ENCODE peak calls at places on chromosomes 16 and 17, in six cellular contexts. L, F, N, T, Z and Q are unnamed samples.

GRCh38 chr16:31079342-31079944 is 5.2 kb downstream of the ZNF646 start:
- DNase-seq in L (no peak), F (no peak), N (no peak), T (no peak), Z (no peak), Q (no peak)

GRCh38 chr17:50863221-50863843 is 2.8 kb downstream of the TOB1 start:
- DNase-seq in L (no peak), F (peak; percentile 75), N (no peak), T (peak; percentile 72), Z (peak; percentile 33), Q (peak; percentile 53)

GRCh38 chr16:19664166-19664565 is 53.9 kb downstream of the KNOP1 start:
- DNase-seq in L (no peak), F (no peak), N (no peak), T (no peak), Z (no peak), Q (no peak)

GRCh38 chr17:16889088-16889465 is 82.8 kb downstream of the TNFRSF13B start:
- DNase-seq in L (no peak), F (peak; percentile 20), N (no peak), T (no peak), Z (no peak), Q (no peak)

GRCh38 chr16:11698271-11698689 is 30.0 kb downstream of the SNN start:
- DNase-seq in L (no peak), F (no peak), N (peak; percentile 17), T (no peak), Z (no peak), Q (no peak)

GRCh38 chr16:51149251-51149661 is 1.8 kb downstream of the SALL1 start:
- DNase-seq in L (no peak), F (no peak), N (no peak), T (no peak), Z (no peak), Q (peak; percentile 58)

GRCh38 chr17:14813649-14814048 is 451.5 kb downstream of the PMP22 start:
- DNase-seq in L (no peak), F (peak; percentile 92), N (no peak), T (peak; percentile 73), Z (peak; percentile 72), Q (no peak)

GRCh38 chr16:19008245-19008644 is 24.5 kb downstream of the TMC7 start:
- DNase-seq in L (no peak), F (no peak), N (peak; percentile 87), T (no peak), Z (peak; percentile 67), Q (peak; percentile 86)

GRCh38 chr16:58885528-58886170 is 151.5 kb upstream of the GOT2 start:
- DNase-seq in L (no peak), F (no peak), N (no peak), T (no peak), Z (no peak), Q (no peak)

GRCh38 chr17:35214192-35214591 is 20.0 kb upstream of the SLC35G3 start:
- DNase-seq in L (no peak), F (no peak), N (no peak), T (no peak), Z (no peak), Q (no peak)

GRCh38 chr17:27793168-27793905 is 7.0 kb downstream of the NOS2 start:
- DNase-seq in L (peak; percentile 44), F (peak; percentile 52), N (no peak), T (peak; percentile 67), Z (peak; percentile 53), Q (no peak)

GRCh38 chr17:80367510-80367909 is 47.5 kb upstream of the ENDOV start:
- DNase-seq in L (no peak), F (no peak), N (no peak), T (no peak), Z (no peak), Q (no peak)

GRCh38 chr17:57481901-57482300 is 225.6 kb downstream of the MSI2 start:
- DNase-seq in L (no peak), F (no peak), N (peak; percentile 100), T (no peak), Z (peak; percentile 95), Q (peak; percentile 99)

GRCh38 chr17:51748749-51749604 is 409.5 kb downstream of the CA10 start:
- DNase-seq in L (no peak), F (no peak), N (no peak), T (no peak), Z (peak; percentile 87), Q (no peak)

GRCh38 chr17:40561871-40562611 is 3.2 kb downstream of the CCR7 start:
- DNase-seq in L (no peak), F (peak; percentile 42), N (no peak), T (no peak), Z (no peak), Q (no peak)

GRCh38 chr17:68228817-68229570 is 18.8 kb upstream of the AMZ2 start:
- DNase-seq in L (no peak), F (no peak), N (no peak), T (no peak), Z (no peak), Q (no peak)

GRCh38 chr16:23432176-23433128 is 20.5 kb downstream of the COG7 start:
- DNase-seq in L (no peak), F (no peak), N (peak; percentile 37), T (no peak), Z (peak; percentile 37), Q (no peak)

GRCh38 chr17:58338454-58338841 is 9.9 kb upstream of the TSPOAP1 start:
- DNase-seq in L (no peak), F (no peak), N (no peak), T (no peak), Z (no peak), Q (no peak)

GRCh38 chr17:80160536-80160935 is 9.3 kb upstream of the CARD14 start:
- DNase-seq in L (no peak), F (no peak), N (no peak), T (no peak), Z (no peak), Q (no peak)

GRCh38 chr17:51258756-51259573 is 884 bp downstream of the MBTD1 start:
- DNase-seq in L (no peak), F (peak; percentile 61), N (no peak), T (no peak), Z (peak; percentile 25), Q (peak; percentile 23)

GRCh38 chr17:20191066-20191465 is 181.9 kb downstream of the SPECC1 start:
- DNase-seq in L (no peak), F (no peak), N (peak; percentile 98), T (no peak), Z (peak; percentile 8), Q (peak; percentile 88)

DNA sequence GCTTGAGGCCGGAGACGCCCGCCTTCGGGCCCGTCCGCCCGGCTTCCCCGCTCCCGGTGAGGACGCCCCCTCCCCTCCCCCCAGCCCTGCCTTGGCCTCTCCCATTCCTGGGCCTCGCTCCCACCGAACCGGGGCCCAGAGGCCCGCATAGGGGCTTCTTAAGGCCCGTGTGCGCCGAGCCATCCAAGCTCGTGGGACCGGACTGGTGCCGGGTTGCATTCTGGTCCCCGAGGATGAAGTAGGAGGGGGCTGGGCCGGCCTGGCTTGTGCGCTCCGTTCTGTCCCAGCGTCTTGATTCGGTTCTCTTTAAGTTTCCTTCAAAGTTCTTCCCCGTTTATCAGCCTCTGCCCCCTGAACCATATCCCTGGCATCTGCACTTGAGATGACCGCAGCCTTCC is 488 bp downstream of the SENP3 start:
- DNase-seq in L (no peak), F (no peak), N (no peak), T (no peak), Z (no peak), Q (no peak)
- H4K8ac ChIP-seq in L (no peak overlapping the region), F (no peak overlapping the region), N (peak overlapping the region; percentile 58), T (peak overlapping the region; percentile 92), Z (peak overlapping the region; percentile 98), Q (peak overlapping the region; percentile 82)

GRCh38 chr16:70437017-70437581 is 1.8 kb downstream of the ST3GAL2 start:
- DNase-seq in L (no peak), F (peak; percentile 86), N (peak; percentile 94), T (peak; percentile 67), Z (peak; percentile 81), Q (peak; percentile 96)

GRCh38 chr16:70441406-70441990 is 2.6 kb upstream of the ST3GAL2 start:
- DNase-seq in L (no peak), F (no peak), N (no peak), T (no peak), Z (peak; percentile 41), Q (peak; percentile 80)

GRCh38 chr16:70438325-70438982 is 446 bp downstream of the ST3GAL2 start:
- DNase-seq in L (no peak), F (no peak), N (no peak), T (no peak), Z (no peak), Q (no peak)

GRCh38 chr16:70437582-70438324 is 1.1 kb downstream of the ST3GAL2 start:
- DNase-seq in L (no peak), F (no peak), N (peak; percentile 69), T (peak; percentile 63), Z (peak; percentile 29), Q (peak; percentile 75)

DNA sequence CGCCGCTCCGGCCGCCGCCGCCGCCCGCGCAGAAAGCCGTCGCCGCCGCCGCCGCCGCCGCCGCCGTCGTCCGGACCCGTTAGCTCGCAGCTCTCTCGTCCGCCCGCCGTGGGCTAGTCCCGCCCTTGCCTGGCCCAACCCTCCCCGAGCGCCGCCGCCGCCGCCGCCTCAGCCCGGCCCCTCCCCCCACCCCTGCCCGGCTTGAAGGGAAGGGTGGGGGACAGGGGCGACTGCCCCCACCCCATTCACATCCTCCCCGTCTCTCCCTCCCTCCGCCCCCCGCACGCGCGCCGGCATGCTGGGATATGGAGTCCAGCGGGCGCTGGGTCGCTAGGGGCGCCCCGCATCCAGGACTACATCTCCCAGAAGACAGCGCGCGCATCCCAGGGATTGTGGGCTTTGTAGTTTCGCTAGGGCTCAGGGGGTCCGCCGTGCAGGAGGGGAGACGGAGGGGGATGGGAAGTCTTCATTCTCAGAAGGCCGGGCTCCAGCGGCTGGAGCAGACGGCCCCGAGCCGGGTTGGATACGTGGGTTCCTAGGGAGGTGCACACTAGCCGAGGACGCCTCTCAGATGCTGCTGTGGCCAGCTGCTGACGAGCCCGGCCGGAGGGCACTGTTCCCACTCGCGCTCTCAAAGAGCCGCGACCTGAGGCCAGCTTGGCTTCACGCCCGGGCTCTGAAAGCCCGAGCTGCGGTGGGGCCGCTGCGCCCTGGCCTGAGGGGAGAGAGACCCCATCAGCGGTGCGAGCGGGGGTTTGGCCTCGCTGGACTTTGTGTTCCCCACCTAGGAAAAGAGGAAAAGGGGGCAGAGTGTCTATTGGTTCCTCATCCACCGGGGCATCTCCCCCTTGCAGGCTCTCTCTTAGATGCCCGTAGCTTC is at the start of gene ST3GAL2:
- DNase-seq in L (peak; percentile 99), F (peak; percentile 97), N (peak; percentile 89), T (peak; percentile 95), Z (peak; percentile 87), Q (peak; percentile 95)
- H3K4ac ChIP-seq in L (peak within 1 kb of the TSS; percentile 97), F (no peak within 1 kb of the TSS), N (peak within 1 kb of the TSS; percentile 88), T (peak within 1 kb of the TSS; percentile 88), Z (peak within 1 kb of the TSS; percentile 73), Q (peak within 1 kb of the TSS; percentile 88)

DNA sequence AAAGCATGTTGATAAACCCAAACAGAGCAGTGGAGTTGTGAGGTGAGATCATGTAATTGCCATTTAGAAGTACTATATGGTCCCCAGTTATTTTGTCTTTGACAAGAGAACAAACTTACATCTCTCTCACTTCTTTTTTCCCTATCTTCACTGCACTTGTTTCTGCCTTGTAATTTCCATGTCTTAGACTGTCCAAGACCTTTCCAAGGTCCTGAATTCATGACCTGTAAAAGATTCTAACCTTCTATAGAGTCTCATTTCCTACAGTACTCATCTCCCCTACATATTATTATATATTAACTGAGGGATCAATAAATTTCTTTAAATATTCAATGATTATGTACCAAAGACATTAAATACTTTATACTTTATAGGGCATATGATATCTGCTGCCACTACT is 295.3 kb upstream of the KIF2B start:
- DNase-seq in L (no peak), F (no peak), N (no peak), T (no peak), Z (no peak), Q (no peak)
- H4K91ac ChIP-seq in L (no peak overlapping the region), F (no peak overlapping the region), N (no peak overlapping the region), T (no peak overlapping the region), Z (no peak overlapping the region), Q (no peak overlapping the region)

GRCh38 chr16:52785653-52786052 is 238.7 kb upstream of the TOX3 start:
- DNase-seq in L (no peak), F (no peak), N (no peak), T (no peak), Z (no peak), Q (no peak)
- H4K8ac ChIP-seq in L (no peak overlapping the region), F (no peak overlapping the region), N (no peak overlapping the region), T (no peak overlapping the region), Z (no peak overlapping the region), Q (no peak overlapping the region)

GRCh38 chr16:86953631-86954465 is 363.3 kb downstream of the C16orf95 start:
- DNase-seq in L (no peak), F (peak; percentile 55), N (no peak), T (no peak), Z (no peak), Q (peak; percentile 35)
- H3K4ac ChIP-seq in L (peak overlapping the region; percentile 67), F (no peak overlapping the region), N (peak overlapping the region; percentile 95), T (no peak overlapping the region), Z (no peak overlapping the region), Q (no peak overlapping the region)